ENCODE peak calls at places on chromosomes 13 and 19, in four cellular contexts. F is left lung, O is H1, E is left ventricle myocardium inferior. P is an unnamed sample. For H3K27me3, the result is how much of the 10 kb centered on the place peaks cover.

GRCh38 chr19:30024091-30024490 is 82.1 kb downstream of the URI1 start:
- DNase-seq in O (no peak), E (no peak), F (no peak), P (no peak)

GRCh38 chr19:46211201-46211881 is 18.2 kb upstream of the IGFL1 start:
- DNase-seq in O (peak), F (peak), E (no peak), P (no peak)

GRCh38 chr13:60753641-60754040 is 356.6 kb downstream of the TDRD3 start:
- DNase-seq in F (no peak), E (no peak), O (no peak), P (no peak)

GRCh38 chr13:94759120-94759728 is 46.9 kb upstream of the SOX21 start:
- DNase-seq in E (no peak), O (no peak), F (no peak), P (no peak)

GRCh38 chr19:35153701-35154534 is 617 bp upstream of the FXYD5 start:
- DNase-seq in E (no peak), F (no peak), O (peak), P (peak)

GRCh38 chr19:18589380-18590272 is 1.0 kb downstream of the REX1BD start:
- DNase-seq in O (peak), F (peak), E (peak), P (peak)

GRCh38 chr19:50628551-50628950 is 11.1 kb downstream of the SYT3 start:
- DNase-seq in F (no peak), O (no peak), E (no peak), P (no peak)

GRCh38 chr13:30676672-30677071 is 58.7 kb upstream of the ALOX5AP start:
- DNase-seq in O (no peak), E (no peak), F (no peak), P (no peak)

GRCh38 chr13:38385152-38385891 is 35.7 kb downstream of the UFM1 start:
- DNase-seq in F (no peak), O (no peak), E (no peak), P (no peak)

GRCh38 chr13:39498471-39499114 is 104.4 kb downstream of the LHFPL6 start:
- DNase-seq in E (no peak), O (no peak), F (no peak), P (no peak)

GRCh38 chr19:15250635-15250993 is 18.4 kb upstream of the EPHX3 start:
- DNase-seq in F (no peak), O (no peak), E (no peak), P (no peak)

GRCh38 chr13:43574601-43575000 is 212.2 kb downstream of the ENOX1 start:
- DNase-seq in F (no peak), O (no peak), E (no peak), P (no peak)

GRCh38 chr13:113552786-113553540 is 31.6 kb upstream of the TFDP1 start:
- DNase-seq in O (peak), F (peak), E (no peak), P (peak)

GRCh38 chr13:75726313-75726712 is 90.2 kb downstream of the LMO7 start:
- DNase-seq in F (no peak), E (no peak), O (no peak), P (no peak)

GRCh38 chr13:75721307-75721706 is 85.2 kb downstream of the LMO7 start:
- DNase-seq in O (no peak), F (no peak), E (no peak), P (no peak)

GRCh38 chr13:75723927-75724326 is 87.8 kb downstream of the LMO7 start:
- DNase-seq in E (no peak), F (no peak), O (no peak), P (no peak)

GRCh38 chr13:75725784-75726183 is 89.7 kb downstream of the LMO7 start:
- DNase-seq in F (no peak), O (no peak), E (no peak), P (no peak)

GRCh38 chr13:75724742-75725504 is 88.8 kb downstream of the LMO7 start:
- DNase-seq in E (no peak), F (no peak), O (no peak), P (no peak)
- H3K27ac ChIP-seq in E (no peak), F (peak), O (no peak), P (no peak)

DNA sequence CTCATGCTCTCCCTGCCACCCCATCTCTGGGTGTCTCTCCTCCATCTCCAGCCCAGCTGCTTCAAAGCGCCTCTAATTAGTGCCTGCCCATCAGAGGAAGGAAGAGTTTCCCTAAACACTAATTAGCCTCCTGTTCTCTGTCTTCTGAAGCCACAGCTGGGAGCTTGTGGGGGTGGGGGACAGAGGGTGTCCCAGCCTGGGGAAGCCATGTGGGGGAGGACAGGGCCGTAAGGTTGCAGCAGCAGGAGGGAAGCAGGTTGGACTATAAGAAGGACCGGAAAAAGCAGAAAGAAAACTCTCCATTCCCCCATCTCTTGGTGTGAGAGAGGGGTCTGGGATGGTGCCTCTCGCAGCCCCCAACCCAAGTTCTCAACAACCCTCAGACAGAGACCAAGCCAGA is 26.2 kb downstream of the SLC8A2 start:
- DNase-seq in E (no peak), O (no peak), F (no peak), P (no peak)
- H3K27me3 ChIP-seq in E (half or more), O (under half), F (half or more), P (half or more)

GRCh38 chr19:55369651-55370304 is 485 bp downstream of the IL11 start:
- DNase-seq in F (no peak), E (no peak), O (peak), P (no peak)

GRCh38 chr19:55366790-55367189 is 3.5 kb downstream of the IL11 start:
- DNase-seq in F (no peak), O (no peak), E (no peak), P (no peak)

GRCh38 chr19:55370305-55370988 is at the start of gene IL11:
- DNase-seq in F (no peak), O (no peak), E (no peak), P (no peak)

GRCh38 chr19:55368106-55368505 is 2.2 kb downstream of the IL11 start:
- DNase-seq in O (no peak), E (no peak), F (no peak), P (no peak)

DNA sequence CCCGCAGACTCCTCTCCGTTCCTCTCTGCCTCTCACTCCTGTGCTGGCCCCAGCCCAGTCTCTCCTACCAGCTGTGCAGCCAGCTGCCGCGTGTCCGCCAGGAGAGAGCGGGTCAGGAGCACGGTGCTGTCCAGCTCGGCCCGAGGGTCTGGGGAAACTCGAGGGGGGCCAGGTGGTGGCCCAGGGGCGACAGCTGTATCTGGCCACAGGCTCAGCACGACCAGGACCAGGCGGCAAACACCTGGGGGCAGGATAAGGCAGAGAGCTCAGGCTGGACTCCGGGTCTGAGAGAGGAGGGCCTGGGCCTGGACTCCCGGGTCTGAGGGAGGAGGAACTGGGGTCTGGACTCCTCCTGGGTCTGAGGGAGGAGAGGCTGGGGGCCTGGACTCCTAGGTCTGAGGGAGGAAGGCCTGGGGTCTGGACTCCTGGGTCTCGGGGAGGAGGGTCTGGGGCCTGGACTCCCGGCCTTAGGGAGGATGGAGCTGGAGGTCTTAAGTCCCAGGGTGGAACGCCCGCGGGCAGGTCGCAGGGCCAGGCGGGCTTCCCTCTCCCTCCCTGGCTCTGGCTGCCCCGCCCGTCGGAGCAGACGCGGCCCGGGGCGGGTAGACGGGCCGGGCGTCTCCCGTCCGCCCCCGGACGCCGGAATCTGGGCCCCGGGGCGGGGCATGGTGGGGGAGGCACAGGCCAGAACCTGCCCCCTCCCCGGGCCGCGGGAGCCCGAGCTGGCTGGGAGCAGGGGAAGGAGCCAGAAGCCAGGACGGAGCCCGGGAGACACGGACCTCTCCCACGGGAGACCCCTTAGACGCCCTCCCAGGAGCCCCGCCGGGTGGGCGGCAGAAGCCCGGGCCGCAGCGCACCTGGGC is 1.3 kb downstream of the IL11 start:
- DNase-seq in F (no peak), E (no peak), O (no peak), P (no peak)
- H3K4me3 ChIP-seq in F (no peak), E (peak), O (peak), P (peak)

GRCh38 chr13:25922373-25922772 is 129.4 kb downstream of the SHISA2 start:
- DNase-seq in E (no peak), F (no peak), O (no peak), P (no peak)

GRCh38 chr13:25920277-25920676 is 131.5 kb downstream of the SHISA2 start:
- DNase-seq in F (no peak), O (no peak), E (no peak), P (no peak)

GRCh38 chr13:25916119-25916518 is 135.7 kb downstream of the SHISA2 start:
- DNase-seq in E (no peak), O (no peak), F (no peak), P (no peak)

GRCh38 chr13:25923217-25924085 is 128.4 kb downstream of the SHISA2 start:
- DNase-seq in E (no peak), O (no peak), F (no peak), P (no peak)

DNA sequence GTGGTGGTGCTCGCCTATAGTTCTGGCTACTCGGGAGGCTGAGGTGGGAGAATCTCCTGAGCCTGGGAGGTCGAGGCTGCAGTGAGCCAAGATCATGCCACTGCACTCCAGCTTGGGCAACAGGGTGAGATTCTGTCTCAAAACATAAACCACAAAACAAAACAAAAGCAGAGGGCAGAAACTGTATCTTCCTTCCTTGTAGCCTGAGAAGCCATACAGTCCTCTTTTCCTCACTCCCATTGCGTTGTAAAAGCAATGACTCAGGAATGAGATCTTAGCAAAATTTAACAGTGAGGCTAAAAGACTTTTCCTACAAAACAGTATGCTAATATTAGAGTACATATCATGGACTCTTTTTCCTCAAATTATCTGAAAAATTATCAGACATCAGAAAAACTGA is 130.9 kb downstream of the SHISA2 start:
- DNase-seq in E (no peak), F (no peak), O (no peak), P (no peak)
- H3K27ac ChIP-seq in E (no peak), F (no peak), O (no peak), P (no peak)

GRCh38 chr19:39543477-39543857 is 3.5 kb upstream of the EID2 start:
- DNase-seq in E (no peak), O (no peak), F (no peak), P (no peak)

GRCh38 chr19:39544201-39544903 is 4.4 kb upstream of the EID2 start:
- DNase-seq in E (no peak), O (no peak), F (no peak), P (no peak)

GRCh38 chr19:39546599-39546998 is 6.6 kb upstream of the EID2 start:
- DNase-seq in O (no peak), E (no peak), F (no peak), P (no peak)

GRCh38 chr19:39542198-39542597 is 2.2 kb upstream of the EID2 start:
- DNase-seq in F (no peak), O (peak), E (no peak), P (no peak)

DNA sequence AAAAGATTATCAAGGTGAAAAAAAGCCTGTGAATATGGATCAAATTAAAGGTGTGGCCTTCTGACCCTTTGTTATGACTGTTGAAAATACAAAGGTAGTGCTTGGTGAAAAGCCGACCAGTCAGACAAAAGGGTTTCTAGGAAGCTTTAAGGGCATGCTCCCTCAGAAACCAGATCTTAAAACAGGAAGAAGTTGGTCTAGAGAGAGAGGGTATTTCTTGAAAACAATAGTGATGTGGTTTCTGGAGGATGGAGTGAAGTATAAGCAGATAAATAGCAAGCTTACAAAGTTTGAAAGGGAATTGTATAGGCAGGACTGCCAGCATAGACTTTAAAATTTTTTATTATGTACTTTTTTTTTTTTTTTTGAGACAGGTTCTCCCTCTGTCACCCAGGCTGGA is 5.0 kb upstream of the EID2 start:
- DNase-seq in E (no peak), F (no peak), O (no peak), P (no peak)
- H3K27me3 ChIP-seq in E (under half), F (under half), O (under half), P (under half)

GRCh38 chr19:10921199-10921879 is 7.1 kb downstream of the YIPF2 start:
- DNase-seq in F (no peak), E (no peak), O (no peak), P (no peak)
- H3K4me3 ChIP-seq in F (no peak), E (no peak), O (no peak), P (no peak)

GRCh38 chr13:98416408-98416807 is 160.5 kb downstream of the STK24 start:
- DNase-seq in E (no peak), O (no peak), F (peak), P (no peak)
- H3K27ac ChIP-seq in E (no peak), O (no peak), F (no peak), P (no peak)